ENCODE peak calls at places on chromosomes 2 and 18, in five cellular contexts. P is A549, W is lung, Q is cardiac fibroblast, R is B cell. G is an unnamed sample.

GRCh38 chr2:145984541-145984940 is 1464.6 kb upstream of the ZEB2 start:
- DNase-seq in R (no peak), P (peak; percentile 52), Q (peak; percentile 83), W (no peak), G (no peak)

GRCh38 chr2:143700865-143701264 is 571.6 kb downstream of the ARHGAP15 start:
- DNase-seq in Q (peak; percentile 30), W (no peak), R (no peak), P (no peak), G (no peak)

GRCh38 chr2:33497177-33497787 is 20.8 kb downstream of the RASGRP3 start:
- DNase-seq in R (no peak), Q (peak; percentile 6), P (no peak), W (no peak), G (no peak)

GRCh38 chr2:23009545-23010149 is 375.3 kb upstream of the KLHL29 start:
- DNase-seq in P (no peak), Q (peak; percentile 21), W (peak; percentile 29), R (no peak), G (peak; percentile 62)

GRCh38 chr2:232363784-232364615 is 14.6 kb upstream of the ALPP start:
- DNase-seq in W (no peak), R (no peak), Q (peak; percentile 25), P (no peak), G (no peak)

GRCh38 chr18:63783394-63783793 is 8.2 kb downstream of the SERPINB7 start:
- DNase-seq in P (peak; percentile 12), R (no peak), W (no peak), Q (no peak), G (no peak)

GRCh38 chr2:189517847-189518535 is 62.6 kb downstream of the SLC40A1 start:
- DNase-seq in P (no peak), R (no peak), Q (peak; percentile 48), W (no peak), G (no peak)

GRCh38 chr18:2147866-2148265 is 423.4 kb downstream of the METTL4 start:
- DNase-seq in W (no peak), R (no peak), P (no peak), Q (peak; percentile 71), G (no peak)

GRCh38 chr2:100967716-100968115 is 34.4 kb upstream of the RPL31 start:
- DNase-seq in W (no peak), R (no peak), P (no peak), Q (no peak), G (no peak)

GRCh38 chr2:27735263-27735904 is 36.1 kb upstream of the MRPL33 start:
- DNase-seq in P (no peak), W (peak; percentile 78), R (no peak), Q (peak; percentile 93), G (no peak)

GRCh38 chr2:152254486-152254885 is 78.9 kb upstream of the STAM2 start:
- DNase-seq in Q (no peak), P (no peak), R (no peak), W (no peak), G (no peak)

GRCh38 chr2:217313386-217313785 is 453.5 kb upstream of the TNP1 start:
- DNase-seq in P (no peak), Q (no peak), W (no peak), R (no peak), G (no peak)

GRCh38 chr2:137658433-137658832 is 305.8 kb upstream of the HNMT start:
- DNase-seq in P (no peak), R (no peak), W (no peak), Q (no peak), G (no peak)

DNA sequence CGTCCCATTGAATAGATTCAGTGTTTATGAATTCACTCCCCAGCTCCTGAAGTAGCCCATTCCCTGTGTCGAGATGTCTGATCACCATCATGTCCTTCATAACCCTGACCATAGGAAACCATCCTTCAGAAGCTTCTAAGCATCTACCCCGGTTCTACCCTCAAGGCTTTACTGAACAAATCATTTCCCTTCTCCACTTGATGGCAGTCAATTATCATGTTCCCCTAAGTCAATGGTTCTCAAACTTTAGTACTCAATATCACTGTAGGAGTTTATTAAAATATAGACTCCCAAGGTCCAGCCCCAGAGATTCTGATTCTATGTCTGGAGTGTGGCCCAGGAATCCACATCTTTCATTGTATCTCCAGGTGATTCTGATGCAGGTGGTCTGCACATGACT is 228.4 kb upstream of the SP5 start:
- DNase-seq in W (no peak), Q (no peak), R (no peak), P (no peak), G (no peak)
- TF ChIP-seq CTCF in W (no peak), Q (no peak), R (no peak), P (no peak), G (peak; percentile 15)

DNA sequence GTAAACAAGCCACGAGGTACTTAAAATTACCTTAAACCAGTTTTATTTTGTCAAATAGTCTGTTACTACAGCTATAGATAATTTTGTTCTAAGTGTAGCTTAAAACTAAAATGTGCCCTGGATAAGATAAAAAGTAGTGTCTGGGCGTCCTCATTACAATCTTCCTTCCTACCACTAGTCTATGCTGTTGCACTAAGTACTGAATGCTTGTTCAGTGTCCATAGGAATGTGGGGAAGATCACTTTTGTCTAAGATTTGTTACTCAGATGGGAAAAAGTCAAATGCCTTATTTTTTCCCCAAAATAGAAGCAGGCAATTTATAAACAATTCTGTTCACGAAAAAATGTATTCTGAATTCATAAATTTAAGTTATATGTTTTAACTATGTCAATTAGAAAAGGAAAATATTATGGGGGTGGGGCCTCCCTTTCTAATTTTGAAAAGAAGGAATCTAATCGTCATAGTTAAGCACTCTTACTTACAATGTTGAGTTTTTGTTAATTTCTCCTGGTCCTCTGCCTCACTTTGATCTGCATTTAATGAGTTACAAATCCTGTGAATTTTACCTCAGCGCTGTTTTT is 140.4 kb upstream of the VRK2 start:
- DNase-seq in P (peak; percentile 81), W (no peak), R (no peak), Q (peak; percentile 73), G (no peak)
- TF ChIP-seq CTCF in P (peak; percentile 97), W (peak; percentile 65), R (peak; percentile 84), Q (peak; percentile 87), G (peak; percentile 86)

DNA sequence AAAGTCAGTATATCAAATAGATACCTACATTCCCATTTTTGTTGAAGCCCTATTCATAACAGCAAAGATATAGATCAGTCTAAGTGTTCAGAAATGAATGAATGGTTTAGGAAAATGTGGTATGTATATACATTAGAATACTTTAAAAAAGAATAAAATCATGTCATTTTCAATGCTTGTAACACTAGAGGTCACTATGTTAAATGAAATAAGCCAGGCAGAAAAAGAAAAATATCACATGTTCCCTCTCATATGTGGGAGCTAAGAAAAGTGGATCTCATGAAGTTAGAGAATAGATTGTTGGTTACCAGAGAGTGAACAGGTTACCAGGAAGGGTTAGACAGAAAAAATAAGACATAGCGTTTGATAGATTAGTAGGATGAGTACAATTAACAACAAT is 1111.0 kb upstream of the SLC39A10 start:
- DNase-seq in R (no peak), W (no peak), P (peak; percentile 7), Q (peak; percentile 3), G (no peak)
- TF ChIP-seq CTCF in R (no peak), W (no peak), P (peak; percentile 31), Q (no peak), G (peak; percentile 30)

DNA sequence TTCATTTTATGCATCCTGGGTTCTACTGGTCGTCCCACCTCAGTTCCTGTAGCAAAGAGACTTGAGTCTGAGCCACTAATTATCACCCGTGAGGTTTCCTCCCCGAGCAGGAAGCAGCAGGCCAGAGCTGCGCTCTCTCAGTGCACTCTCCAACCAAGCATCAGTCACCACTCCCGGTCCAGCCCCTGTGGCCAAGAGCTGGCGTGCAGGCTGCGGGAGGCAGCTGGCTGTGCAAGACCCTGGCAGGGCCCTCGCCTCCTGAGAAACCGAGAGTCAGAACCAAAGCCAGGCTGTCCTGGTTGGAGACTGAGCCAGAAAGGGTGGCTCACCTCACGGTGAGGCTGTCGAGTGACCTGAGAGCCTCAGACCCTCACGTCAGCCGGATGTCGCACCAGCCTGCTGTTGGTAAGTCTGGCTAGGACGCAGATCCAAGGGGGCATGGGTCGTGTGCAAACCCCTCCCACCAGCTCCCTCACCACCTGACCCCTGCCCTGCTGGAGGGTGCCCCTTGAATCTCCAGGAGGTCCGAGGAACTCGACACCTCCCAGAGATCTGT is 7.1 kb downstream of the STEAP3 start:
- DNase-seq in W (no peak), P (no peak), R (no peak), Q (peak; percentile 59), G (no peak)
- TF ChIP-seq CTCF in W (no peak), P (no peak), R (no peak), Q (no peak), G (no peak)

GRCh38 chr2:63484901-63485300 is 103.4 kb downstream of the WDPCP start:
- DNase-seq in R (no peak), Q (no peak), P (no peak), W (no peak), G (no peak)

GRCh38 chr2:63484481-63484880 is 103.8 kb downstream of the WDPCP start:
- DNase-seq in Q (no peak), R (no peak), W (no peak), P (no peak), G (no peak)

GRCh38 chr2:63488118-63488713 is 100.1 kb downstream of the WDPCP start:
- DNase-seq in Q (peak; percentile 64), P (peak; percentile 48), W (no peak), R (no peak), G (no peak)

DNA sequence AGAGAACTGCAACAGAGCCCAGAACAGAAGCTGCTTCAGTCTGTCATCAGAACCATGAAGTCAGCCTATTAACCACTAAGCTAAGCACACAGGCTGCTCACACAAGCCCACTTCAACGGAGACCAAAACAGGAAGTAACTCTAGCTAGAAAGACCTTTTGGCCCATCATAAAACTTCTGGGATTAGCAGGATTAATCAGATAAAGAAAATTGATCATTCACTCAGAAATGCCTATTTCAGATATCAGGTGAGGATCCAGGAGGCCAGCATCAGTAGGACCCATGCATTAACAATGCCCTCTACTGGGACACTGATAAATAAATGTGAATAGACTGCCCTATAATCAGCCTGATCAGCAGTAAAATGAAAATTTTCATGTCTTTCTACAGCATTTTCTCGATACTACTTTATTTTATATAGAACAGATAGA is 101.4 kb downstream of the WDPCP start:
- DNase-seq in R (no peak), Q (no peak), P (peak; percentile 16), W (no peak), G (no peak)
- TF ChIP-seq CTCF in R (no peak), Q (no peak), P (peak; percentile 49), W (no peak), G (peak; percentile 13)

DNA sequence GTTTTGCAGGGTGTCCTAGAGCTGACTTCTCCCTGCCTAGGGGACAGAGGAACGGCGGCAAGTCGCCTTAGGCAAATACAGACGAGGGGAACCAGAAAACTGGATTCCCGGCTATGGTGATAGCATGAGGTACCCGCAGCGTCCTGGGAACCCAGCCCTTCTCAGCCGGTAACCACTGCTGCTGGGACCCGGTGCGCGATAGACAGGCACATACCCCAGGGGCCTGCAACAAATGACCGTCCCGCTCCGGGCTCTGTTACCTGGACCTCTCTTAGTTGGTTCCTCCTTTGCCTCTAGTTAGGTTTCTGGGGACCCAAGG is 643 bp upstream of the SERPINE2 start:
- DNase-seq in Q (no peak), W (no peak), P (no peak), R (no peak), G (no peak)
- TF ChIP-seq CTCF in Q (no peak), W (no peak), P (peak; percentile 14), R (no peak), G (no peak)